ENCODE peak calls at places on chromosomes 6 and 20, in four cellular contexts. Q, N, P and X are unnamed samples.

GRCh38 chr20:1524004-1524403 is 32.8 kb upstream of the SIRPB2 start:
- DNase-seq in Q (no peak), N (no peak), P (no peak), X (no peak)

GRCh38 chr6:160489091-160489490 is 140.9 kb downstream of the SLC22A3 start:
- DNase-seq in P (no peak), N (no peak), Q (no peak), X (no peak)

GRCh38 chr6:158737710-158738615 is 81.2 kb downstream of the EZR start:
- DNase-seq in N (no peak), Q (peak; percentile 80), P (peak; percentile 77), X (no peak)

GRCh38 chr6:122663981-122664380 is 53.8 kb downstream of the PKIB start:
- DNase-seq in Q (no peak), P (no peak), N (no peak), X (no peak)

GRCh38 chr20:43220612-43221011 is 30.9 kb upstream of the PTPRT start:
- DNase-seq in N (no peak), P (no peak), Q (peak; percentile 5), X (no peak)

GRCh38 chr6:169420912-169421543 is 167.4 kb upstream of the THBS2 start:
- DNase-seq in N (peak; percentile 89), Q (peak; percentile 19), P (peak; percentile 81), X (no peak)

GRCh38 chr6:140134224-140134623 is 759.8 kb upstream of the CITED2 start:
- DNase-seq in P (no peak), Q (no peak), N (no peak), X (no peak)

GRCh38 chr6:106608080-106608668 is 21.1 kb downstream of the RTN4IP1 start:
- DNase-seq in N (peak; percentile 61), Q (peak; percentile 74), P (no peak), X (no peak)

GRCh38 chr6:39092124-39092523 is 22.9 kb downstream of the SAYSD1 start:
- DNase-seq in Q (no peak), P (no peak), N (peak; percentile 77), X (no peak)

GRCh38 chr6:36962874-36963273 is 8.3 kb downstream of the PI16 start:
- DNase-seq in N (peak; percentile 95), P (peak; percentile 70), Q (peak; percentile 28), X (no peak)